ENCODE peak calls at places on chromosomes 4 and X, in six cellular contexts. One of them, this sample, is unnamed.

GRCh38 chr4:151957163-151957562 is 196.4 kb upstream of the GATB start:
- DNase-seq in A549: no peak
- DNase-seq in stimulated activated CD4-positive, alpha-beta T cell treated with anti-CD3 and anti-CD28 coated beads, Interleukin-1b, Interleukin-23, amount 100 ng/mL, for 1 hour: no peak
- DNase-seq in activated naive CD4-positive, alpha-beta T cell treated with anti-CD3 and anti-CD28 coated beads, Interleukin-2, amount 50 U/mL, for 16 hours: no peak
- DNase-seq in amniotic stem cell: no peak
- DNase-seq in globus pallidus: no peak
- DNase-seq in this sample: no peak

GRCh38 chr4:121654738-121655137 is 42.0 kb downstream of the ANXA5 start:
- DNase-seq in A549: no peak
- DNase-seq in stimulated activated CD4-positive, alpha-beta T cell treated with anti-CD3 and anti-CD28 coated beads, Interleukin-1b, Interleukin-23, amount 100 ng/mL, for 1 hour: no peak
- DNase-seq in activated naive CD4-positive, alpha-beta T cell treated with anti-CD3 and anti-CD28 coated beads, Interleukin-2, amount 50 U/mL, for 16 hours: no peak
- DNase-seq in amniotic stem cell: no peak
- DNase-seq in globus pallidus: no peak
- DNase-seq in this sample: no peak

GRCh38 chr4:14853186-14853946 is 148.9 kb upstream of the CPEB2 start:
- DNase-seq in A549: peak
- DNase-seq in stimulated activated CD4-positive, alpha-beta T cell treated with anti-CD3 and anti-CD28 coated beads, Interleukin-1b, Interleukin-23, amount 100 ng/mL, for 1 hour: no peak
- DNase-seq in activated naive CD4-positive, alpha-beta T cell treated with anti-CD3 and anti-CD28 coated beads, Interleukin-2, amount 50 U/mL, for 16 hours: no peak
- DNase-seq in amniotic stem cell: peak
- DNase-seq in globus pallidus: no peak
- DNase-seq in this sample: no peak

GRCh38 chr4:95250544-95251137 is 298.1 kb downstream of the UNC5C start:
- DNase-seq in A549: no peak
- DNase-seq in stimulated activated CD4-positive, alpha-beta T cell treated with anti-CD3 and anti-CD28 coated beads, Interleukin-1b, Interleukin-23, amount 100 ng/mL, for 1 hour: no peak
- DNase-seq in activated naive CD4-positive, alpha-beta T cell treated with anti-CD3 and anti-CD28 coated beads, Interleukin-2, amount 50 U/mL, for 16 hours: no peak
- DNase-seq in amniotic stem cell: no peak
- DNase-seq in globus pallidus: no peak
- DNase-seq in this sample: no peak

GRCh38 chrX:131677655-131678628 is 134.1 kb downstream of the OR13H1 start:
- DNase-seq in A549: peak
- DNase-seq in stimulated activated CD4-positive, alpha-beta T cell treated with anti-CD3 and anti-CD28 coated beads, Interleukin-1b, Interleukin-23, amount 100 ng/mL, for 1 hour: peak
- DNase-seq in activated naive CD4-positive, alpha-beta T cell treated with anti-CD3 and anti-CD28 coated beads, Interleukin-2, amount 50 U/mL, for 16 hours: peak
- DNase-seq in amniotic stem cell: peak
- DNase-seq in globus pallidus: peak
- DNase-seq in this sample: no peak

GRCh38 chr4:47531241-47531953 is 46.3 kb downstream of the ATP10D start:
- DNase-seq in A549: peak
- DNase-seq in stimulated activated CD4-positive, alpha-beta T cell treated with anti-CD3 and anti-CD28 coated beads, Interleukin-1b, Interleukin-23, amount 100 ng/mL, for 1 hour: no peak
- DNase-seq in activated naive CD4-positive, alpha-beta T cell treated with anti-CD3 and anti-CD28 coated beads, Interleukin-2, amount 50 U/mL, for 16 hours: no peak
- DNase-seq in amniotic stem cell: peak
- DNase-seq in globus pallidus: peak
- DNase-seq in this sample: peak

GRCh38 chr4:69999420-69999819 is 3.7 kb downstream of the STATH start:
- DNase-seq in A549: no peak
- DNase-seq in stimulated activated CD4-positive, alpha-beta T cell treated with anti-CD3 and anti-CD28 coated beads, Interleukin-1b, Interleukin-23, amount 100 ng/mL, for 1 hour: no peak
- DNase-seq in activated naive CD4-positive, alpha-beta T cell treated with anti-CD3 and anti-CD28 coated beads, Interleukin-2, amount 50 U/mL, for 16 hours: no peak
- DNase-seq in amniotic stem cell: no peak
- DNase-seq in globus pallidus: no peak
- DNase-seq in this sample: no peak

GRCh38 chr4:186739802-186740434 is 16.3 kb upstream of the FAT1 start:
- DNase-seq in A549: no peak
- DNase-seq in stimulated activated CD4-positive, alpha-beta T cell treated with anti-CD3 and anti-CD28 coated beads, Interleukin-1b, Interleukin-23, amount 100 ng/mL, for 1 hour: no peak
- DNase-seq in activated naive CD4-positive, alpha-beta T cell treated with anti-CD3 and anti-CD28 coated beads, Interleukin-2, amount 50 U/mL, for 16 hours: no peak
- DNase-seq in amniotic stem cell: no peak
- DNase-seq in globus pallidus: no peak
- DNase-seq in this sample: no peak

GRCh38 chr4:32917586-32917985 is 2197.4 kb downstream of the PCDH7 start:
- DNase-seq in A549: no peak
- DNase-seq in stimulated activated CD4-positive, alpha-beta T cell treated with anti-CD3 and anti-CD28 coated beads, Interleukin-1b, Interleukin-23, amount 100 ng/mL, for 1 hour: no peak
- DNase-seq in activated naive CD4-positive, alpha-beta T cell treated with anti-CD3 and anti-CD28 coated beads, Interleukin-2, amount 50 U/mL, for 16 hours: no peak
- DNase-seq in amniotic stem cell: no peak
- DNase-seq in globus pallidus: no peak
- DNase-seq in this sample: no peak

GRCh38 chr4:110533940-110534339 is 58.0 kb downstream of the ENPEP start:
- DNase-seq in A549: peak
- DNase-seq in stimulated activated CD4-positive, alpha-beta T cell treated with anti-CD3 and anti-CD28 coated beads, Interleukin-1b, Interleukin-23, amount 100 ng/mL, for 1 hour: no peak
- DNase-seq in activated naive CD4-positive, alpha-beta T cell treated with anti-CD3 and anti-CD28 coated beads, Interleukin-2, amount 50 U/mL, for 16 hours: no peak
- DNase-seq in amniotic stem cell: peak
- DNase-seq in globus pallidus: no peak
- DNase-seq in this sample: no peak

GRCh38 chrX:85955510-85955909 is 91.8 kb downstream of the CHM start:
- DNase-seq in A549: no peak
- DNase-seq in stimulated activated CD4-positive, alpha-beta T cell treated with anti-CD3 and anti-CD28 coated beads, Interleukin-1b, Interleukin-23, amount 100 ng/mL, for 1 hour: no peak
- DNase-seq in activated naive CD4-positive, alpha-beta T cell treated with anti-CD3 and anti-CD28 coated beads, Interleukin-2, amount 50 U/mL, for 16 hours: no peak
- DNase-seq in amniotic stem cell: no peak
- DNase-seq in globus pallidus: no peak
- DNase-seq in this sample: no peak

GRCh38 chr4:3451956-3452355 is 10.2 kb downstream of the HGFAC start:
- DNase-seq in A549: no peak
- DNase-seq in stimulated activated CD4-positive, alpha-beta T cell treated with anti-CD3 and anti-CD28 coated beads, Interleukin-1b, Interleukin-23, amount 100 ng/mL, for 1 hour: no peak
- DNase-seq in activated naive CD4-positive, alpha-beta T cell treated with anti-CD3 and anti-CD28 coated beads, Interleukin-2, amount 50 U/mL, for 16 hours: no peak
- DNase-seq in amniotic stem cell: peak
- DNase-seq in globus pallidus: no peak
- DNase-seq in this sample: no peak

GRCh38 chr4:82623284-82623683 is 61.5 kb upstream of the TMEM150C start:
- DNase-seq in A549: no peak
- DNase-seq in stimulated activated CD4-positive, alpha-beta T cell treated with anti-CD3 and anti-CD28 coated beads, Interleukin-1b, Interleukin-23, amount 100 ng/mL, for 1 hour: no peak
- DNase-seq in activated naive CD4-positive, alpha-beta T cell treated with anti-CD3 and anti-CD28 coated beads, Interleukin-2, amount 50 U/mL, for 16 hours: no peak
- DNase-seq in amniotic stem cell: no peak
- DNase-seq in globus pallidus: no peak
- DNase-seq in this sample: no peak

GRCh38 chr4:1830642-1831228 is 25.2 kb downstream of the LETM1 start:
- DNase-seq in A549: no peak
- DNase-seq in stimulated activated CD4-positive, alpha-beta T cell treated with anti-CD3 and anti-CD28 coated beads, Interleukin-1b, Interleukin-23, amount 100 ng/mL, for 1 hour: no peak
- DNase-seq in activated naive CD4-positive, alpha-beta T cell treated with anti-CD3 and anti-CD28 coated beads, Interleukin-2, amount 50 U/mL, for 16 hours: no peak
- DNase-seq in amniotic stem cell: no peak
- DNase-seq in globus pallidus: no peak
- DNase-seq in this sample: no peak

GRCh38 chrX:3191186-3191585 is 149.9 kb downstream of the ARSF start:
- DNase-seq in A549: no peak
- DNase-seq in stimulated activated CD4-positive, alpha-beta T cell treated with anti-CD3 and anti-CD28 coated beads, Interleukin-1b, Interleukin-23, amount 100 ng/mL, for 1 hour: no peak
- DNase-seq in activated naive CD4-positive, alpha-beta T cell treated with anti-CD3 and anti-CD28 coated beads, Interleukin-2, amount 50 U/mL, for 16 hours: no peak
- DNase-seq in amniotic stem cell: no peak
- DNase-seq in globus pallidus: no peak
- DNase-seq in this sample: no peak

GRCh38 chr4:6660430-6660829 is 19.9 kb downstream of the MRFAP1 start:
- DNase-seq in A549: no peak
- DNase-seq in stimulated activated CD4-positive, alpha-beta T cell treated with anti-CD3 and anti-CD28 coated beads, Interleukin-1b, Interleukin-23, amount 100 ng/mL, for 1 hour: no peak
- DNase-seq in activated naive CD4-positive, alpha-beta T cell treated with anti-CD3 and anti-CD28 coated beads, Interleukin-2, amount 50 U/mL, for 16 hours: no peak
- DNase-seq in amniotic stem cell: no peak
- DNase-seq in globus pallidus: no peak
- DNase-seq in this sample: no peak